ENCODE peak calls at places on chromosome 2, in nine cellular contexts. L is Peyer's patch, K is adipocyte, H is MM.1S, E is fibroblast of lung, B is upper lobe of left lung, Q is stomach, S is sigmoid colon, W is GM23248. Y is an unnamed sample.

GRCh38 chr2:179558010-179558911 is 293.6 kb upstream of the SESTD1 start:
- DNase-seq in E (no peak), S (no peak), W (no peak), B (no peak), Q (no peak), H (no peak), K (peak; percentile 22), L (no peak), Y (no peak)

GRCh38 chr2:222649801-222650200 is 6.1 kb downstream of the FARSB start:
- DNase-seq in Q (no peak), S (no peak), K (no peak), L (no peak), W (no peak), E (no peak), B (no peak), H (no peak), Y (peak; percentile 61)

GRCh38 chr2:9703701-9704221 is 73.0 kb upstream of the YWHAQ start:
- DNase-seq in Q (peak; percentile 30), K (peak; percentile 66), E (peak; percentile 92), B (peak; percentile 79), W (peak; percentile 86), L (peak; percentile 57), S (no peak), H (no peak), Y (peak; percentile 69)

GRCh38 chr2:74086001-74086400 is 61.7 kb downstream of the BOLA3 start:
- DNase-seq in E (no peak), K (no peak), H (no peak), W (no peak), S (no peak), L (no peak), B (no peak), Q (no peak), Y (no peak)

GRCh38 chr2:88489181-88489580 is 36.7 kb upstream of the FOXI3 start:
- DNase-seq in L (no peak), W (no peak), S (no peak), K (no peak), B (no peak), Q (no peak), E (no peak), H (no peak), Y (no peak)

GRCh38 chr2:161166538-161167409 is 6.5 kb downstream of the TANK start:
- DNase-seq in K (no peak), B (no peak), E (no peak), W (no peak), L (no peak), H (peak; percentile 74), Q (no peak), S (no peak), Y (peak; percentile 29)

GRCh38 chr2:36993841-36994620 is 27.7 kb upstream of the STRN start:
- DNase-seq in K (peak; percentile 1), B (no peak), L (no peak), W (peak; percentile 47), Q (no peak), H (no peak), E (peak; percentile 22), S (no peak), Y (no peak)

GRCh38 chr2:228841877-228842276 is 429.2 kb downstream of the PID1 start:
- DNase-seq in H (no peak), W (no peak), S (no peak), B (no peak), Q (no peak), E (peak; percentile 14), K (peak; percentile 62), L (no peak), Y (no peak)

GRCh38 chr2:1766851-1767771 is 22.8 kb upstream of the PXDN start:
- DNase-seq in B (peak; percentile 2), S (no peak), Q (peak; percentile 22), W (no peak), K (no peak), E (no peak), H (peak; percentile 55), L (no peak), Y (no peak)

GRCh38 chr2:205471776-205472175 is 210.5 kb upstream of the NRP2 start:
- DNase-seq in S (no peak), H (no peak), Q (no peak), K (no peak), W (no peak), L (no peak), B (no peak), E (no peak), Y (no peak)

GRCh38 chr2:143397886-143398614 is 268.8 kb downstream of the ARHGAP15 start:
- DNase-seq in E (peak; percentile 62), Q (no peak), H (no peak), L (no peak), W (peak; percentile 60), S (no peak), B (no peak), K (peak; percentile 75), Y (no peak)
- H3K4me3 ChIP-seq in E (peak overlapping the region; percentile 30), Q (no peak overlapping the region), H (no peak overlapping the region), L (no peak overlapping the region), W (no peak overlapping the region), S (no peak overlapping the region), B (no peak overlapping the region), K (peak overlapping the region; percentile 42), Y (no peak overlapping the region)

GRCh38 chr2:200587007-200587616 is 1.3 kb downstream of the AOX1 start:
- DNase-seq in S (no peak), W (no peak), E (no peak), B (no peak), K (no peak), H (no peak), L (no peak), Q (no peak), Y (no peak)
- H3K4me1 ChIP-seq in S (peaks cover 6% of the 10 kb centered on the region), W (peaks cover 16% of the 10 kb centered on the region), E (no peaks in the 10 kb centered on the region), B (peaks cover 7% of the 10 kb centered on the region), K (peaks cover 55% of the 10 kb centered on the region), H (no peaks in the 10 kb centered on the region), L (no peaks in the 10 kb centered on the region), Q (peaks cover 21% of the 10 kb centered on the region), Y (no peaks in the 10 kb centered on the region)

GRCh38 chr2:65364986-65365733 is 67.2 kb downstream of the SPRED2 start:
- DNase-seq in H (no peak), Q (no peak), B (no peak), W (no peak), L (no peak), E (no peak), K (no peak), S (no peak), Y (no peak)
- H3K4me3 ChIP-seq in H (no peak overlapping the region), Q (no peak overlapping the region), B (no peak overlapping the region), W (peak overlapping the region; percentile 70), L (peak overlapping the region; percentile 34), E (peak overlapping the region; percentile 48), K (peak overlapping the region; percentile 68), S (no peak overlapping the region), Y (no peak overlapping the region)

DNA sequence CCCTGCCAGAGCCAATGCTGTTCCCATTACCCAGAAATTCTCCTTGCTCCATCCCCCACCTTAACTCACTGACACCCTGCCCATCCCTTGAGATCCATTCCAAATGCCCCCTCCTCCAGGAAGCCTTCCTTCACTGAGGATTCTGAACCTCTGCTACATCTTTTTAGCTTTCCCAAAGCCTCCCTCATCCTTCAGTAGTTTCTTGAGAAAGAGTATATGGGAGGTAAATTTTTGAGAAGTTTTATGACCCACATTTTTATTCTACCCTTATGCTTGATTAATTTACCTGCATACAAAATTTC is 93.1 kb downstream of the INHBB start:
- DNase-seq in L (no peak), S (no peak), H (no peak), E (no peak), W (no peak), Q (no peak), K (no peak), B (no peak), Y (no peak)
- H3K4me1 ChIP-seq in L (no peaks in the 10 kb centered on the region), S (peaks cover 10% of the 10 kb centered on the region), H (no peaks in the 10 kb centered on the region), E (no peaks in the 10 kb centered on the region), W (peaks cover 18% of the 10 kb centered on the region), Q (peaks cover 22% of the 10 kb centered on the region), K (peaks cover 56% of the 10 kb centered on the region), B (peaks cover 14% of the 10 kb centered on the region), Y (no peaks in the 10 kb centered on the region)

DNA sequence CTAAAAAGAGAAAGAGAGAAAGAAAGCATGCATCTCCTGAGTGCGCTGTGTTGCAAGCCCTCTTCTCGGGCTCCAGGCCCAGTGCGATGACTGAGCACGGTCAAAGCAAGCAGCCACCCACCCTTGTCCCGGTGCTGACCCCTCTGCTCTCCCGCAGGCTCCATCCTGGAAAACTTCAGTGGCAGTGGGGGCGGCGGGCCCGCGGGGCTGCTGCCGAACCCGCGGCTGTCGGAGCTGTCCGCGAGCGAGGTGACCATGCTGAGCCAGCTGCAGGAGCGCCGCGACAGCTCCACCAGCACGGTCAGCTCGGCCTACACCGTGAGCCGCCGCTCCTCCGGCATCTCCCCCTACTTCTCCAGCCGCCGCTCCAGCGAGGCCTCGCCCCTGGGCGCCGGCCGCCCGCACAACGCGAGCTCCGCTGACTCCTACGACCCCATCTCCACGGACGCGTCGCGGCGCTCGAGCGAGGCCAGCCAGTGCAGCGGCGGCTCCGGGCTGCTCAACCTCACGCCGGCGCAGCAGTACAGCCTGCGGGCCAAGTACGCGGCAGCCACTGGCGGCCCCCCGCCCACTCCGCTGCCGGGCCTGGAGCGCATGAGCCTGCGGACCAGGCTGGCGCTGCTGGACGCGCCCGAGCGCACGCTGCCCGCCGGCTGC is 252.5 kb downstream of the GLI2 start:
- DNase-seq in H (no peak), L (peak; percentile 34), E (no peak), Q (peak; percentile 20), B (no peak), W (no peak), K (no peak), S (no peak), Y (no peak)
- H3K4me3 ChIP-seq in H (no peak overlapping the region), L (no peak overlapping the region), E (no peak overlapping the region), Q (no peak overlapping the region), B (no peak overlapping the region), W (no peak overlapping the region), K (no peak overlapping the region), S (no peak overlapping the region), Y (no peak overlapping the region)

GRCh38 chr2:25300001-25300400 is 41.7 kb downstream of the DNMT3A start:
- DNase-seq in W (no peak), B (no peak), E (no peak), Q (no peak), H (no peak), S (no peak), K (no peak), L (no peak), Y (no peak)
- H3K4me1 ChIP-seq in W (peaks cover 18% of the 10 kb centered on the region), B (peaks cover 30% of the 10 kb centered on the region), E (peaks cover 14% of the 10 kb centered on the region), Q (peaks cover 60% of the 10 kb centered on the region), H (peaks cover 30% of the 10 kb centered on the region), S (peaks cover 40% of the 10 kb centered on the region), K (peaks cover 3% of the 10 kb centered on the region), L (peaks cover 25% of the 10 kb centered on the region), Y (no peaks in the 10 kb centered on the region)

GRCh38 chr2:217899231-217900009 is 103.4 kb downstream of the TNS1 start:
- DNase-seq in Q (peak; percentile 77), L (peak; percentile 67), H (peak; percentile 31), B (peak; percentile 92), W (peak; percentile 97), K (peak; percentile 87), S (peak; percentile 95), E (peak; percentile 84), Y (peak; percentile 41)

GRCh38 chr2:217901400-217901799 is 101.4 kb downstream of the TNS1 start:
- DNase-seq in E (no peak), L (no peak), Q (no peak), S (no peak), H (no peak), W (no peak), K (no peak), B (no peak), Y (no peak)

GRCh38 chr2:217901826-217902225 is 101.0 kb downstream of the TNS1 start:
- DNase-seq in Q (no peak), E (peak; percentile 77), K (peak; percentile 68), W (peak; percentile 92), L (no peak), B (no peak), H (no peak), S (peak; percentile 88), Y (no peak)

GRCh38 chr2:217900010-217900779 is 102.6 kb downstream of the TNS1 start:
- DNase-seq in H (no peak), K (no peak), S (no peak), E (no peak), W (peak; percentile 27), B (peak; percentile 69), L (no peak), Q (no peak), Y (no peak)

GRCh38 chr2:217900780-217901360 is 101.9 kb downstream of the TNS1 start:
- DNase-seq in Q (no peak), K (no peak), H (no peak), E (no peak), B (no peak), W (no peak), S (no peak), L (no peak), Y (no peak)
- H3K4me3 ChIP-seq in Q (no peak overlapping the region), K (peak overlapping the region; percentile 57), H (no peak overlapping the region), E (no peak overlapping the region), B (no peak overlapping the region), W (no peak overlapping the region), S (no peak overlapping the region), L (no peak overlapping the region), Y (no peak overlapping the region)

Y was measured in small intestine.